ENCODE peak calls at places on chromosomes 4 and X, in five cellular contexts. F is fibroblast of lung, C is SJSA1, O is RWPE2, P is keratinocyte. L is an unnamed sample.

GRCh38 chr4:53497446-53498069 is 93.7 kb downstream of the LNX1 start:
- DNase-seq in P (no peak), O (no peak), C (no peak), F (peak; percentile 63), L (peak; percentile 80)

GRCh38 chr4:127844605-127845116 is 36.0 kb upstream of the PLK4 start:
- DNase-seq in F (peak; percentile 39), P (no peak), O (no peak), C (no peak), L (no peak)

GRCh38 chr4:88817740-88818139 is 120.1 kb upstream of the NAP1L5 start:
- DNase-seq in F (no peak), P (no peak), C (no peak), O (no peak), L (no peak)

GRCh38 chr4:123583043-123583442 is 186.4 kb downstream of the SPRY1 start:
- DNase-seq in C (no peak), P (no peak), F (no peak), O (no peak), L (no peak)

GRCh38 chr4:76993787-76994641 is 44.5 kb downstream of the SEPTIN11 start:
- DNase-seq in P (no peak), F (no peak), C (no peak), O (no peak), L (no peak)

GRCh38 chr4:92641409-92641808 is 337.6 kb downstream of the GRID2 start:
- DNase-seq in O (no peak), C (no peak), P (no peak), F (no peak), L (no peak)

GRCh38 chrX:121570072-121570841 is 522.8 kb downstream of the GLUD2 start:
- DNase-seq in P (no peak), C (no peak), F (peak; percentile 6), O (no peak), L (no peak)

GRCh38 chrX:36908801-36909403 is 99.3 kb upstream of the FAM47C start:
- DNase-seq in O (no peak), P (no peak), C (no peak), F (peak; percentile 12), L (no peak)

GRCh38 chr4:40003986-40004385 is 26.3 kb upstream of the PDS5A start:
- DNase-seq in O (no peak), F (peak; percentile 68), C (no peak), P (no peak), L (no peak)

GRCh38 chr4:20666471-20666870 is 33.8 kb upstream of the PACRGL start:
- DNase-seq in P (no peak), O (no peak), C (no peak), F (no peak), L (no peak)

GRCh38 chrX:43813898-43814297 is 68.4 kb downstream of the MAOB start:
- DNase-seq in C (no peak), O (no peak), F (peak; percentile 13), P (no peak), L (no peak)

GRCh38 chr4:145805490-145805889 is 125.5 kb downstream of the C4orf51 start:
- DNase-seq in O (no peak), F (peak; percentile 65), C (peak; percentile 91), P (no peak), L (no peak)

GRCh38 chr4:41135761-41136160 is 78.6 kb downstream of the APBB2 start:
- DNase-seq in C (no peak), F (no peak), O (no peak), P (no peak), L (no peak)

GRCh38 chr4:134422776-134423175 is 221.2 kb upstream of the PABPC4L start:
- DNase-seq in C (no peak), O (no peak), F (no peak), P (no peak), L (no peak)

GRCh38 chrX:117972681-117973080 is 143.9 kb downstream of the KLHL13 start:
- DNase-seq in P (no peak), O (no peak), C (peak; percentile 36), F (peak; percentile 40), L (no peak)

GRCh38 chr4:181569553-181569952 is 673.6 kb upstream of the TENM3 start:
- DNase-seq in P (no peak), O (no peak), C (no peak), F (peak; percentile 57), L (no peak)

GRCh38 chrX:3599787-3600465 is 113.5 kb downstream of the PRKX start:
- DNase-seq in O (no peak), C (no peak), F (peak; percentile 24), P (no peak), L (no peak)

GRCh38 chr4:66430856-66431255 is 760.6 kb upstream of the EPHA5 start:
- DNase-seq in P (no peak), O (no peak), C (peak; percentile 52), F (peak; percentile 73), L (no peak)

GRCh38 chrX:105765691-105766090 is 56.6 kb upstream of the NRK start:
- DNase-seq in C (no peak), P (no peak), O (no peak), F (no peak), L (no peak)

GRCh38 chrX:78652971-78653822 is 5.9 kb downstream of the RTL3 start:
- DNase-seq in P (peak; percentile 56), F (peak; percentile 92), C (peak; percentile 66), O (no peak), L (no peak)

GRCh38 chrX:106401965-106402559 is 209.7 kb upstream of the RADX start:
- DNase-seq in O (no peak), C (no peak), F (no peak), P (no peak), L (no peak)

GRCh38 chrX:48531359-48531954 is 8.1 kb upstream of the TBC1D25 start:
- DNase-seq in C (peak; percentile 52), P (no peak), F (peak; percentile 85), O (no peak), L (peak; percentile 64)

GRCh38 chr4:48483006-48483776 is at the start of gene SLC10A4:
- DNase-seq in P (no peak), F (no peak), O (no peak), C (no peak), L (no peak)

GRCh38 chr4:164446516-164446915 is 307.4 kb upstream of the SMIM31 start:
- DNase-seq in O (no peak), F (peak; percentile 81), C (no peak), P (no peak), L (no peak)

GRCh38 chr4:13992041-13992440 is 364.5 kb upstream of the BOD1L1 start:
- DNase-seq in O (no peak), F (no peak), C (no peak), P (no peak), L (no peak)

GRCh38 chr4:83128235-83128929 is 13.9 kb upstream of the PLAC8 start:
- DNase-seq in P (peak; percentile 36), C (no peak), O (no peak), F (peak; percentile 89), L (no peak)

GRCh38 chr4:141131738-141132688 is 1.3 kb downstream of the RNF150 start:
- DNase-seq in C (no peak), F (peak; percentile 44), P (no peak), O (no peak), L (no peak)

GRCh38 chrX:154412468-154412867 is 1.1 kb downstream of the TAFAZZIN start:
- DNase-seq in F (no peak), C (no peak), O (no peak), P (no peak), L (no peak)

GRCh38 chrX:19172741-19173140 is 50.5 kb upstream of the ADGRG2 start:
- DNase-seq in P (no peak), C (no peak), O (no peak), F (no peak), L (no peak)

GRCh38 chrX:78619829-78620228 is 39.3 kb downstream of the RTL3 start:
- DNase-seq in O (no peak), P (no peak), F (peak; percentile 58), C (no peak), L (no peak)

GRCh38 chr4:43251760-43252317 is 359.3 kb downstream of the GRXCR1 start:
- DNase-seq in C (no peak), F (peak; percentile 55), P (no peak), O (no peak), L (no peak)

GRCh38 chr4:133129237-133129636 is 19.9 kb upstream of the PCDH10 start:
- DNase-seq in O (no peak), F (peak; percentile 73), P (no peak), C (no peak), L (no peak)

GRCh38 chrX:149711545-149712236 is at the start of gene MAGEA11:
- DNase-seq in C (no peak), F (no peak), O (no peak), P (no peak), L (no peak)

GRCh38 chrX:154096140-154097002 is 1.1 kb downstream of the MECP2 start:
- DNase-seq in F (peak; percentile 60), O (no peak), C (no peak), P (no peak), L (no peak)

GRCh38 chr4:7135389-7135746 is 57.0 kb upstream of the SORCS2 start:
- DNase-seq in F (peak; percentile 81), C (no peak), P (no peak), O (no peak), L (no peak)

GRCh38 chrX:40651620-40652223 is 4.4 kb upstream of the CXorf38 start:
- DNase-seq in O (no peak), F (peak; percentile 51), C (no peak), P (no peak), L (peak; percentile 86)
- H3K27ac ChIP-seq in O (no peak overlapping the region), F (no peak overlapping the region), C (no peak overlapping the region), P (no peak overlapping the region), L (no peak overlapping the region)

DNA sequence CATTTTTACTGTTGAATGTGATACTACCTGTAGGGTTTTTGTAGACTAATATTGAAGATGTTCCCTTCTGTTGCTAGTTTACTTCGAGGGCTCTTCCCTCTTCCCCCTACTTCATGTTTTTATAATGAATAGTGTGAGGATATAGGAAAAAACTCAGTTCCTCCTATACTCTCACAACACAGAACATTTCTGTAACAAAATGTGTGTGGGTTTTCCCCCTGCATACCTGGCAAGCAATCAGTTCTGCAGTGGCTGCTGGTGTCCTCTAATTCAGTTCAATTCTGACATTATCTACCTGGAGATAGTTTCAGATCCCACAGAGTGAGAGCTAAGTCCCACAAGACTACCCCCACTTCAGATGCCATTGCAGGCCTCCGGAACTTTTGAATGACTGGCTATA is 107.9 kb downstream of the KDM6A start:
- DNase-seq in O (no peak), F (no peak), P (no peak), C (no peak), L (no peak)
- H3K9me3 ChIP-seq in O (no peaks in the 10 kb centered on the region), F (no peaks in the 10 kb centered on the region), P (no peaks in the 10 kb centered on the region), C (no peaks in the 10 kb centered on the region), L (peaks cover 3% of the 10 kb centered on the region)

GRCh38 chr4:80049402-80049801 is 23.6 kb downstream of the ANTXR2 start:
- DNase-seq in P (no peak), F (no peak), O (no peak), C (no peak), L (no peak)

GRCh38 chr4:80043534-80043933 is 29.5 kb downstream of the ANTXR2 start:
- DNase-seq in C (no peak), F (peak; percentile 18), O (no peak), P (no peak), L (no peak)

GRCh38 chr4:80049813-80050534 is 23.1 kb downstream of the ANTXR2 start:
- DNase-seq in O (no peak), F (no peak), C (no peak), P (no peak), L (no peak)

GRCh38 chr4:80042821-80043220 is 30.2 kb downstream of the ANTXR2 start:
- DNase-seq in F (no peak), C (no peak), O (no peak), P (no peak), L (no peak)

GRCh38 chr4:80045831-80046230 is 27.2 kb downstream of the ANTXR2 start:
- DNase-seq in O (no peak), F (peak; percentile 53), C (no peak), P (no peak), L (no peak)
- H3K27ac ChIP-seq in O (no peak overlapping the region), F (no peak overlapping the region), C (no peak overlapping the region), P (no peak overlapping the region), L (peak overlapping the region; percentile 14)

GRCh38 chrX:439236-439635 is 52.5 kb upstream of the PPP2R3B start:
- DNase-seq in C (no peak), P (no peak), F (no peak), O (no peak), L (no peak)
- H3K9me3 ChIP-seq in C (peaks cover 2% of the 10 kb centered on the region), P (peaks cover 11% of the 10 kb centered on the region), F (no peaks in the 10 kb centered on the region), O (peaks cover 6% of the 10 kb centered on the region), L (no peaks in the 10 kb centered on the region)

L was measured in right atrium auricular region.